ENCODE peak calls at places on chromosomes 7 and 10, in seven cellular contexts. J is spleen, V is PC-9, D is fibroblast of lung, Z is heart left ventricle, T is PC-3, E is AG09319. U is an unnamed sample.

GRCh38 chr10:102917314-102917961 is 656 bp upstream of the CNNM2 start:
- DNase-seq in J (peak; percentile 97), V (peak; percentile 51), D (peak; percentile 55), Z (peak; percentile 81), T (peak; percentile 66), E (peak; percentile 32), U (peak; percentile 82)

GRCh38 chr10:120186506-120186905 is 270.5 kb upstream of the PLPP4 start:
- DNase-seq in J (no peak), V (no peak), D (no peak), Z (no peak), T (no peak), E (no peak), U (no peak)

GRCh38 chr10:1736972-1737221 is 428 bp downstream of the ADARB2 start:
- DNase-seq in J (no peak), V (no peak), D (no peak), Z (no peak), T (no peak), E (no peak), U (no peak)

GRCh38 chr7:42993038-42993437 is 60.9 kb downstream of the MRPL32 start:
- DNase-seq in J (no peak), V (no peak), D (no peak), Z (no peak), T (no peak), E (no peak), U (no peak)

GRCh38 chr10:127266431-127266830 is 70.0 kb upstream of the INSYN2A start:
- DNase-seq in J (no peak), V (no peak), D (no peak), Z (no peak), T (no peak), E (no peak), U (no peak)

GRCh38 chr10:91389636-91390512 is 20.3 kb upstream of the HECTD2 start:
- DNase-seq in J (no peak), V (no peak), D (peak; percentile 39), Z (no peak), T (peak; percentile 71), E (no peak), U (no peak)

GRCh38 chr7:12436896-12437535 is 33.4 kb upstream of the VWDE start:
- DNase-seq in J (no peak), V (no peak), D (peak; percentile 65), Z (no peak), T (peak; percentile 68), E (no peak), U (no peak)

GRCh38 chr7:92729751-92730150 is 106.6 kb downstream of the CDK6 start:
- DNase-seq in J (no peak), V (no peak), D (no peak), Z (no peak), T (no peak), E (no peak), U (no peak)

GRCh38 chr10:69838853-69839252 is 37.1 kb downstream of the COL13A1 start:
- DNase-seq in J (no peak), V (peak; percentile 73), D (peak; percentile 81), Z (no peak), T (peak; percentile 78), E (no peak), U (no peak)

GRCh38 chr7:100840470-100841100 is 11.9 kb upstream of the SLC12A9 start:
- DNase-seq in J (peak; percentile 10), V (no peak), D (no peak), Z (no peak), T (no peak), E (no peak), U (no peak)

DNA sequence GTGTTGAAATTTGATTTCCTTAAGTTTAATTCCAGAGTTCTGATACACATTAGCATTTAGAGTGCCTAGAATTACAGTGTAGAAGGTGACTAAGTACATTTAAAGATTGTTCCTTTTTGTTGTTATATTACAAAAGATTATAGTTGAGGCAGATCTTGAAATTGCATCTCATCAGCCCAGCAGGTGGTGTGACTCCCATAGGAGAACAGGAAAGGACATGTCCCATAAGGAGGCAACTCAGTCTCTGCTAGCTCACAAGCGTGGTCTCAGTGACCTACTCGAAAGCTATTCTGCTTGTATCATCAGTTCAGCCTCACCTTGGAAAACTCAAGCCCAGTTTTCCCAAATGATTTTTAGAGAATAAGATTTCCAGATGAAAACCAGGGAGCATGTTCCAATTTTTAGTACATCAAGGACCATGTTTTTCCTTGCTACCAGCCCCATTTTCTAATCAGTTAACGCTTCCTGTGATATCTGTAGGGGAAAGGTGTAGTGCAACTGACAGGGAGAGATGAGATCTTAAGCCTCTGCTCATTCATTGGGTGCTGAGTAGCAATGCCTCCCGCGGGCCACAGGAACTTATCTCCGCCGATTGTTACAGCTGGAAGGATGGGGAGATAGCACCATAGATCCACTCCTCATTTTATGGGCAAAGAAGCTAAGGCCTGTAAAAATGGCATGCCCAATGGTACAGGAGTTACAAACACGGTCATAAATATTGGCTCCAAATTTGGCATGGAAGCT is 1.1 kb upstream of the GNAI1 start:
- DNase-seq in J (no peak), V (no peak), D (peak; percentile 44), Z (no peak), T (peak; percentile 41), E (no peak), U (no peak)
- TF ChIP-seq CTCF in J (no peak), V (no peak), D (no peak), Z (no peak), T (peak; percentile 39), E (peak; percentile 9), U (peak; percentile 22)

DNA sequence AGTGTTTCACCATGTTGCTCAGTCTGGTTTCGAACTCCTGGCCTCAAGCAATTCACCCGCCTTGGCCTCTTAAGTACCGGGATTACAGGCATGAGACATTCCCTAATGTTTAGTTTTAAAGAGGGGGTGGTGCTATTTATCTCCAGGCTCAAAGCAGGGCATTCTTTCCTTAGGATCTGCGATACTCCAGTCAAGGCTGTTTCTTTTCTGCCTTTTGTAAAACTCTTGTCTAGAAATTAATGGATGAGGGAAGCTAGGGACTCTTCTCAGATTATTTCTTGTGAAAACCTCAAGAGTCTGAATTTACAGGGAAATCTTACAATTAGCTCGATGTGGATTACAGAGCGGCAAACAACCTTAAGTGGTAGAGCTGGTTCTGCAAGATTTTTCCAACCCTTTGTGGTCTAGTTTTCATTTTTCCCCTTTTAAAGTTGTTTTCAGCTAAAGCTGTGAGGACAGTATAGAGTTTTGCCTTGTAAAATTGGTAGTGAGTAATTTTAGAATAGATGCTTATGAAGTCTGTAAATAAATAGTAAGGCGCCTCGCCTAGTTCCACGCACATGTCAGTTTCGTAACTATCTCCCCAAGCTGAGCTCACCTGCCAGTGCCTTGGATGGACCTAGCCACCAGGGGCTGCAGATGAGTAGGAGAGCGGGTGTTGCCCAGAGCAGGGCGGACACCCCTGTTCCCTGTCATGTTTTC is 53.1 kb downstream of the CUX1 start:
- DNase-seq in J (no peak), V (peak; percentile 91), D (peak; percentile 21), Z (no peak), T (peak; percentile 89), E (no peak), U (no peak)
- TF ChIP-seq CTCF in J (no peak), V (peak; percentile 64), D (no peak), Z (no peak), T (peak; percentile 65), E (no peak), U (no peak)

GRCh38 chr7:142908921-142909870 is 23.7 kb upstream of the TRPV6 start:
- DNase-seq in J (no peak), V (no peak), D (no peak), Z (no peak), T (no peak), E (no peak), U (no peak)
- TF ChIP-seq CTCF in J (no peak), V (peak; percentile 53), D (no peak), Z (no peak), T (peak; percentile 46), E (no peak), U (peak; percentile 34)

GRCh38 chr7:103752995-103753394 is 236.5 kb downstream of the RELN start:
- DNase-seq in J (no peak), V (no peak), D (peak; percentile 3), Z (no peak), T (peak; percentile 69), E (no peak), U (no peak)
- TF ChIP-seq CTCF in J (no peak), V (peak; percentile 57), D (no peak), Z (no peak), T (peak; percentile 65), E (no peak), U (no peak)

GRCh38 chr7:76291346-76292205 is 10.9 kb upstream of the HSPB1 start:
- DNase-seq in J (peak; percentile 94), V (peak; percentile 97), D (peak; percentile 97), Z (peak; percentile 94), T (peak; percentile 99), E (peak; percentile 85), U (peak; percentile 96)
- TF ChIP-seq CTCF in J (peak; percentile 98), V (peak; percentile 97), D (peak; percentile 93), Z (peak; percentile 97), T (peak; percentile 90), E (peak; percentile 93), U (peak; percentile 98)

DNA sequence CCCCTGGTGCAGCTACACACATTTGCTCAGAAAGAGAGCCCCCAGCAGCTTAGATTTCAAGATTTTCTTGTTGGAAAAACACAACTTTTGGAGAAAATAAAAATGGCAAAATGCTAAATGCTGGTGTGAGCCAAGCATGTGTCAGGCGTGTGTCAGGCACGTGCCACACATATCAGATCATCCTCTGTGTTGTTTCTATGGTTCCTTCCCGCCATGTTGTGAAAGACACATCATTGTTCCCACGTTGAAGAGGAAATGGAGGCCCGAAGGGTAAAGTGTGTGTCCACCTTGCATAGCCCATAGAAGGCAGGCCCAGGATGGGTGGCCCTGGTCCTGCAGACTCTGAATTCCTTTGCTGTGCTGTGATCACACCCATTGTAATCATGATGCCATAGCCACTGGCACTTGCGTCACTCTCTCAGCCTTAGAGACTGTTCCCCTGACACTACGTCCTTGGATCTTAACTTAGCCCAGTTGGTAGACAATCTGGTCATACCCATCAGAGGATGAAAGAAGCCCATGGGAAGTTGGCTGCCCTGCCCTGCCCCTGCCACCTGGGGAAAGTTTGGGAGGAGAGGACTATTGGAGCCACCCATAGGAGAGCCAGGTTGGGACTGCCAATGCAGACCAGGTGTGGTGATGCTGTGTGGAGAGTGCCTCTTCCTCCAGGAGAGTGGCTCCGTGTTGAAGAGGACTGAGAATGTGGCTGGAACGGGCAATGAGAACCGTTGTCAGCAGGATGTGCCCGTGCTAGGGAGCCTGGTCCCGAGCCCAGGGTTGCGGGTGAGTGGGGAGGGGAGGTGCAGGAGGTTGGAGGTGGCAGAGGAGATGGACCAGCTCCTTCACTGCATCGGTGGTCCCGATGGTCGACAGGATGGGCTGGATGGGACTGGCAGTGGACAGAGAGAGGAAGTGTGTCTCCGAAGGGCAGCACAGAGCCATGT is 65.6 kb upstream of the IGFBP3 start:
- DNase-seq in J (no peak), V (peak; percentile 28), D (no peak), Z (no peak), T (no peak), E (no peak), U (no peak)
- TF ChIP-seq CTCF in J (no peak), V (no peak), D (no peak), Z (no peak), T (no peak), E (no peak), U (no peak)